ENCODE peak calls at places on chromosomes 4 and X, in ten cellular contexts. I is A549, L is sigmoid colon, C is transverse colon, F is tibial nerve, R is upper lobe of left lung, B is ovary, S is suprapubic skin, Y is GM12878, W is H1. V is an unnamed sample.

GRCh38 chrX:40175416-40176255 is 77.9 kb upstream of the BCOR start:
- DNase-seq in I (peak; percentile 60), L (peak; percentile 89), C (peak; percentile 80), F (no peak), R (peak; percentile 92), B (peak; percentile 76), S (no peak), Y (no peak), W (no peak), V (peak; percentile 65)

GRCh38 chr4:27514711-27515110 is 654.1 kb downstream of the STIM2 start:
- DNase-seq in I (no peak), L (no peak), C (no peak), F (no peak), R (no peak), B (no peak), S (no peak), Y (no peak), W (no peak), V (no peak)

GRCh38 chrX:143873343-143873742 is 10.5 kb upstream of the UBE2NL start:
- DNase-seq in I (no peak), L (no peak), C (no peak), F (no peak), R (no peak), B (no peak), S (no peak), Y (no peak), W (no peak), V (no peak)

GRCh38 chr4:122152699-122153328 is 683 bp downstream of the BLTP1 start:
- DNase-seq in I (peak; percentile 9), L (peak; percentile 68), C (peak; percentile 53), F (no peak), R (peak; percentile 79), B (peak; percentile 56), S (peak; percentile 80), Y (no peak), W (no peak), V (peak; percentile 38)

GRCh38 chr4:721261-722171 is 15.9 kb downstream of the PCGF3 start:
- DNase-seq in I (no peak), L (no peak), C (peak; percentile 36), F (no peak), R (peak; percentile 62), B (peak; percentile 85), S (peak; percentile 76), Y (no peak), W (no peak), V (no peak)

GRCh38 chrX:68697465-68698125 is 50.1 kb downstream of the STARD8 start:
- DNase-seq in I (no peak), L (no peak), C (no peak), F (no peak), R (no peak), B (no peak), S (no peak), Y (no peak), W (no peak), V (no peak)

GRCh38 chr4:42302348-42302747 is 94.9 kb upstream of the SHISA3 start:
- DNase-seq in I (peak; percentile 21), L (no peak), C (no peak), F (no peak), R (no peak), B (no peak), S (no peak), Y (no peak), W (no peak), V (peak; percentile 29)

GRCh38 chr4:1250527-1250812 is 1.5 kb upstream of the CTBP1 start:
- DNase-seq in I (no peak), L (no peak), C (no peak), F (no peak), R (peak; percentile 62), B (no peak), S (peak; percentile 73), Y (no peak), W (no peak), V (no peak)

GRCh38 chr4:3830774-3831528 is 64.8 kb downstream of the ADRA2C start:
- DNase-seq in I (no peak), L (no peak), C (no peak), F (no peak), R (no peak), B (no peak), S (no peak), Y (no peak), W (no peak), V (no peak)

GRCh38 chr4:3833326-3833989 is 67.3 kb downstream of the ADRA2C start:
- DNase-seq in I (no peak), L (no peak), C (no peak), F (no peak), R (no peak), B (no peak), S (no peak), Y (no peak), W (no peak), V (no peak)

GRCh38 chr4:3831529-3832150 is 65.5 kb downstream of the ADRA2C start:
- DNase-seq in I (no peak), L (no peak), C (no peak), F (no peak), R (no peak), B (no peak), S (no peak), Y (no peak), W (no peak), V (no peak)

GRCh38 chr4:3834186-3834920 is 68.2 kb downstream of the ADRA2C start:
- DNase-seq in I (no peak), L (no peak), C (no peak), F (no peak), R (peak; percentile 66), B (no peak), S (no peak), Y (no peak), W (no peak), V (no peak)

GRCh38 chr4:3832536-3833220 is 66.5 kb downstream of the ADRA2C start:
- DNase-seq in I (no peak), L (no peak), C (no peak), F (no peak), R (no peak), B (no peak), S (no peak), Y (no peak), W (no peak), V (no peak)
- H3K4me3 ChIP-seq in I (no peak overlapping the region), L (no peak overlapping the region), C (no peak overlapping the region), F (no peak overlapping the region), R (no peak overlapping the region), B (no peak overlapping the region), S (no peak overlapping the region), Y (no peak overlapping the region), W (no peak overlapping the region), V (no peak overlapping the region)

GRCh38 chr4:100299441-100299840 is 109.2 kb upstream of the DDIT4L start:
- DNase-seq in I (peak; percentile 2), L (no peak), C (no peak), F (no peak), R (no peak), B (no peak), S (no peak), Y (no peak), W (no peak), V (no peak)

GRCh38 chr4:100295792-100296191 is 105.5 kb upstream of the DDIT4L start:
- DNase-seq in I (no peak), L (no peak), C (no peak), F (no peak), R (no peak), B (no peak), S (no peak), Y (no peak), W (no peak), V (no peak)

GRCh38 chr4:100302061-100303026 is 112.1 kb upstream of the DDIT4L start:
- DNase-seq in I (no peak), L (no peak), C (no peak), F (no peak), R (no peak), B (no peak), S (no peak), Y (no peak), W (no peak), V (no peak)

GRCh38 chr4:100294356-100294755 is 104.1 kb upstream of the DDIT4L start:
- DNase-seq in I (no peak), L (no peak), C (no peak), F (no peak), R (no peak), B (no peak), S (no peak), Y (no peak), W (no peak), V (no peak)

DNA sequence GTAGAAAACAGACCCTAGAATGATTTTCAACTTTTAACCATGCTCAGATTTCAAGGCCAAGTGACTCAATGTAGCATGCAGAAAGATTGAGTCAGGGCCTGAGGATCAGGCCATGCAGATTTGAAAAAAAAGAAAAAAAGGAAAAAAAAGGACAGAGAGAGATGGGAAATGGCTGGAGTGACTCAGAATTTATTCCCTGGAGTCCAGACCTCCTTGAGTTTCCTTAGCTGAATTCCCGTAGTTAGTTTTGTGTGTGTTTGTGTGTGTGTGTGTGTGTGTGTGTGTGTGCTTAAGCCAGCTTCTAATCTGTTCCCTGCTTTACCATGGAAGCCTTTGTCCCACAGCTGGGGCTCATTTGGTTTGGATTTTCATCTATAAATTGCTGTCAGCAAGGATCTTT is 108.8 kb upstream of the DDIT4L start:
- DNase-seq in I (peak; percentile 24), L (no peak), C (no peak), F (no peak), R (no peak), B (no peak), S (no peak), Y (no peak), W (no peak), V (no peak)
- TF ChIP-seq EP300 in I (no peak), L (no peak), C (no peak), F (no peak), R (no peak), B (no peak), S (no peak), Y (no peak), W (no peak), V (no peak)

GRCh38 chrX:107700317-107700774 is 72.0 kb downstream of the PRPS1 start:
- DNase-seq in I (no peak), L (peak; percentile 80), C (no peak), F (no peak), R (no peak), B (no peak), S (no peak), Y (no peak), W (no peak), V (no peak)
- TF ChIP-seq POLR2A in I (no peak), L (no peak), C (no peak), F (peak; percentile 26), R (no peak), B (no peak), S (no peak), Y (no peak), W (no peak), V (no peak)

GRCh38 chr4:148203056-148203898 is 238.9 kb downstream of the NR3C2 start:
- DNase-seq in I (no peak), L (no peak), C (no peak), F (no peak), R (no peak), B (no peak), S (no peak), Y (no peak), W (no peak), V (peak; percentile 48)

GRCh38 chr4:148204171-148204570 is 238.0 kb downstream of the NR3C2 start:
- DNase-seq in I (no peak), L (no peak), C (no peak), F (no peak), R (no peak), B (no peak), S (no peak), Y (no peak), W (no peak), V (no peak)

GRCh38 chr4:148207074-148207473 is 235.1 kb downstream of the NR3C2 start:
- DNase-seq in I (no peak), L (no peak), C (no peak), F (no peak), R (no peak), B (no peak), S (no peak), Y (no peak), W (no peak), V (no peak)

GRCh38 chr4:148204892-148205291 is 237.3 kb downstream of the NR3C2 start:
- DNase-seq in I (no peak), L (no peak), C (no peak), F (no peak), R (no peak), B (no peak), S (no peak), Y (no peak), W (no peak), V (no peak)

DNA sequence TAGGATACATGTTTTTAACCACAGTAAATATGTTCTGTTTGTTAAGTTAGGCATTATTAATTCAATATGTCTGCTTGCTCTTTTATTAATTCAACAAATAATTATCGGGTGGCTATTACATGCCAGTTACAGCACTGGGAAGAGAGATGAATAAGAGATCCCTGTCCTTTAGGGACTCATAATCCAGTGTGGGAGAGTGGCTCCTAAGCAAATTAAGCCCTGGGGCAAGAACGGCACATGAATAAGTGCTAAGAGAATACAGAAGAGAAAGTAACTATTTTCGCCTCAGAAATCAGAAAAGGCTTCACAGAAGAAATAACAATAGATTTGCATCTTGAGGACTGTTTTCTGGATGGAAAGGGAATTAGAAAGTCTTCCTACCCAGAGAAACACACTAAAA is 236.7 kb downstream of the NR3C2 start:
- DNase-seq in I (no peak), L (no peak), C (no peak), F (no peak), R (no peak), B (no peak), S (no peak), Y (no peak), W (no peak), V (no peak)
- H3K4me3 ChIP-seq in I (no peak overlapping the region), L (no peak overlapping the region), C (no peak overlapping the region), F (no peak overlapping the region), R (no peak overlapping the region), B (no peak overlapping the region), S (no peak overlapping the region), Y (no peak overlapping the region), W (no peak overlapping the region), V (no peak overlapping the region)

V was measured in stomach.